ENCODE peak calls at places on chromosomes 11 and 22, in nine cellular contexts. X is AG10803, R is neural crest cell, U is GM10248, M is bronchial epithelial cell, T is colonic mucosa, L is AG09319, B is Calu3, Y is HL-60. E is an unnamed sample.

GRCh38 chr22:29002603-29003002 is 59.0 kb downstream of the C22orf31 start:
- DNase-seq in X (no peak), R (no peak), U (no peak), M (no peak), T (no peak), L (no peak), B (no peak), Y (no peak), E (no peak)

GRCh38 chr22:22207845-22208564 is 36.6 kb upstream of the VPREB1 start:
- DNase-seq in X (peak; percentile 49), R (peak; percentile 73), U (peak; percentile 84), M (peak; percentile 85), T (peak; percentile 61), L (peak; percentile 31), B (peak; percentile 88), Y (peak; percentile 89), E (peak; percentile 73)

GRCh38 chr22:23137905-23138520 is 3.8 kb downstream of the RSPH14 start:
- DNase-seq in X (no peak), R (no peak), U (peak; percentile 67), M (peak; percentile 43), T (no peak), L (no peak), B (no peak), Y (peak; percentile 88), E (peak; percentile 38)

GRCh38 chr11:92917927-92918326 is 51.5 kb upstream of the MTNR1B start:
- DNase-seq in X (no peak), R (no peak), U (no peak), M (peak; percentile 9), T (no peak), L (no peak), B (no peak), Y (no peak), E (no peak)

GRCh38 chr22:50271519-50271970 is 1.4 kb upstream of the MAPK11 start:
- DNase-seq in X (peak; percentile 54), R (peak; percentile 67), U (peak; percentile 86), M (no peak), T (peak; percentile 82), L (no peak), B (peak; percentile 79), Y (peak; percentile 31), E (peak; percentile 77)

GRCh38 chr11:84214557-84214956 is 928.4 kb upstream of the CCDC90B start:
- DNase-seq in X (no peak), R (no peak), U (no peak), M (no peak), T (no peak), L (no peak), B (no peak), Y (no peak), E (no peak)

GRCh38 chr11:94017446-94017845 is 3.7 kb upstream of the HEPHL1 start:
- DNase-seq in X (no peak), R (no peak), U (no peak), M (peak; percentile 95), T (no peak), L (no peak), B (no peak), Y (no peak), E (no peak)

GRCh38 chr11:126101241-126101929 is 38.7 kb upstream of the CDON start:
- DNase-seq in X (peak; percentile 24), R (no peak), U (no peak), M (no peak), T (no peak), L (no peak), B (no peak), Y (no peak), E (no peak)

GRCh38 chr11:56911312-56911711 is 77.4 kb upstream of the OR5AK2 start:
- DNase-seq in X (no peak), R (no peak), U (no peak), M (peak; percentile 84), T (no peak), L (no peak), B (peak; percentile 38), Y (no peak), E (no peak)

GRCh38 chr22:47053865-47054185 is 291.4 kb downstream of the TBC1D22A start:
- DNase-seq in X (peak; percentile 36), R (no peak), U (no peak), M (no peak), T (no peak), L (no peak), B (no peak), Y (no peak), E (peak; percentile 16)

GRCh38 chr22:22578702-22579424 is 19.8 kb upstream of the PRAME start:
- DNase-seq in X (peak; percentile 41), R (no peak), U (no peak), M (peak; percentile 17), T (no peak), L (no peak), B (peak; percentile 29), Y (no peak), E (no peak)

GRCh38 chr11:44338031-44338430 is 28.1 kb upstream of the ALX4 start:
- DNase-seq in X (no peak), R (no peak), U (no peak), M (no peak), T (no peak), L (no peak), B (no peak), Y (no peak), E (no peak)

GRCh38 chr11:64593156-64594105 is 2.4 kb downstream of the SLC22A12 start:
- DNase-seq in X (no peak), R (no peak), U (no peak), M (no peak), T (no peak), L (no peak), B (no peak), Y (no peak), E (peak; percentile 10)

DNA sequence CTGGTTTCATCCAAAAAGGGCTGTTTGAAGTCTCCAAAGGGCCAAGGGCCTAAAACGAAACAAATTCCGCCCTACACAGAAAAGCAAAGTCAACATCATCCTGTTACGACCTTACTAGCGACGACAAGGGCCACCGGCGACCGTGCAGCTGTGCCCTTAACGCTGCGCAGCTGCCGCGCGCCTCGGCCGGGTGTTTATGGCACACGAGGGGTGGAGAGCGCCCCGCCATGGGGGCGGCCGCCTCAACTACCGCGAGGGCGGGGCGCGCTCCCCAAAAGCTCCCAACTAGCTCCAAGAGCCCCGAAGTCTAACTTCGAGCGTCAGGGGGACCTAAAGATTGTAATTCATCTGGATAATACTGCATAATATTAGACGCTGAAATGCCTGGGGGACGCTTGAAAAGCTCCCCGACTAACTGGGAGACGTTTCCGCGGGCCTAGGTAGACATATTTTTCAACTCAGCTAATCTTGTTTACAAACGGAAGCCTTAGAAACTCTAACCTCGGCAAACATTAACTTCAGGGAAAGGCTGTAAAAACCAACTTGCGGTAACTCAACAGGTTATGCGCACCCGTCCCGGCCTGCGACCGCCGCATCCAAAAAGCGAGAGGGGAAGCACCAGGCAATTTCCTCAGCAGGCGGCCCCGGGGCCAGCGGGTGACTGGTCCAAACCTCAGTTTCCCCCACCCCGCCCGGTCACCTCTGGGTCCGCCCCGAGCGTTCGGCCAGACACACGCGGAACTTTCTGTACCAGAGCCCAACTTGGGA is 688 bp downstream of the TMEM123 start:
- DNase-seq in X (peak; percentile 38), R (peak; percentile 41), U (peak; percentile 75), M (peak; percentile 52), T (peak; percentile 85), L (no peak), B (peak; percentile 49), Y (peak; percentile 68), E (peak; percentile 78)
- TF ChIP-seq CTCF in X (peak; percentile 15), R (no peak), U (peak; percentile 29), M (peak; percentile 29), T (no peak), L (peak; percentile 17), B (no peak), Y (no peak), E (peak; percentile 24)

DNA sequence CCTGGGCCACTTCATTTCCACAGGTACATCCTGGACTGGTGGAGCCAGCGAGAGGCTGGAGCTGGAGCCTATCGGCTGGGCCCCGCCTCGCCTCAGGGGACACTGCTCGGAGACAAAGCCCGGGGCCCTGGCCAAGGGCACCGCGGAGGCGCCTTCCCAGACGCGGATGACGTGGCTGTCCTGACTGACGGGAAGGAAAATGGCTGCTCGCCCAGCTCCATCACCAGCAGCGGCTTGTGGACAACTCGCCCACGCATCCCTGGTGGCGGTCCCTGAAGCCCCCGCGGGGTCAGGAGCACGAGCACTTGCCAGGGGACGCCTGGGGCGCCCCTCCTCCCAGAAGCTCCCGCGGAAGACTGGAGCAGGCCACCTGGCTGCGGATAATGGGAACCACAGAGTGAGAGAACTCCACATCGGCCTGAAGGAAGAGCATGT is 49.6 kb downstream of the CECR2 start:
- DNase-seq in X (no peak), R (no peak), U (no peak), M (no peak), T (no peak), L (no peak), B (no peak), Y (no peak), E (no peak)
- TF ChIP-seq CTCF in X (no peak), R (no peak), U (no peak), M (no peak), T (no peak), L (no peak), B (no peak), Y (no peak), E (no peak)

GRCh38 chr22:30598986-30599385 is 7.3 kb upstream of the PES1 start:
- DNase-seq in X (no peak), R (no peak), U (no peak), M (no peak), T (no peak), L (no peak), B (no peak), Y (no peak), E (no peak)

GRCh38 chr22:30604723-30605122 is 2.3 kb upstream of the TCN2 start:
- DNase-seq in X (no peak), R (no peak), U (no peak), M (no peak), T (no peak), L (no peak), B (no peak), Y (no peak), E (no peak)

GRCh38 chr22:30600925-30601324 is 6.0 kb upstream of the TCN2 start:
- DNase-seq in X (no peak), R (no peak), U (no peak), M (no peak), T (no peak), L (no peak), B (no peak), Y (peak; percentile 8), E (no peak)

GRCh38 chr22:30601464-30601863 is 5.5 kb upstream of the TCN2 start:
- DNase-seq in X (no peak), R (no peak), U (no peak), M (no peak), T (no peak), L (no peak), B (no peak), Y (no peak), E (no peak)

GRCh38 chr22:30602049-30602448 is 4.9 kb upstream of the TCN2 start:
- DNase-seq in X (peak; percentile 29), R (no peak), U (no peak), M (peak; percentile 48), T (peak; percentile 32), L (no peak), B (peak; percentile 31), Y (peak; percentile 40), E (no peak)
- TF ChIP-seq CTCF in X (peak; percentile 43), R (peak; percentile 53), U (peak; percentile 36), M (peak; percentile 48), T (no peak), L (peak; percentile 21), B (peak; percentile 63), Y (no peak), E (peak; percentile 33)

DNA sequence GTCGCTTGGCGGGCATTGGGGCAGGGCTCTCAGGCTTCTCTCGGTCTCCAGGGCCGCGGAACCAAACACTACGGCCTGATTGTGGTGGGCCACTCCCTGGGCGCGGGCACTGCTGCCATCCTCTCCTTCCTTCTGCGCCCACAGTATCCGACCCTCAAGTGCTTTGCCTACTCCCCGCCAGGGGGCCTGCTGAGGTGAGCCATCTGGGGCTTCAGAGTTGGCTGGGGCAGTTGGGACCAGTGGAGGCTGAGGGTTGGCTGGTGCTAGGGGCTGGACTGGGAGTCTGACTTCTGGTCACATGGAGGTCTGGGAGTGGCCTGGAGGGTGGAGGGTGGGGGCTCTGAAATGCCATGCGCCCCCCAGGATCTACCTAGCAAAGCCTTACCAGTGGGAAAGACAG is 15.3 kb upstream of the MYRF start:
- DNase-seq in X (no peak), R (no peak), U (no peak), M (no peak), T (no peak), L (no peak), B (no peak), Y (peak; percentile 14), E (no peak)
- TF ChIP-seq CTCF in X (no peak), R (no peak), U (no peak), M (no peak), T (no peak), L (no peak), B (no peak), Y (no peak), E (no peak)

E was measured in right lobe of liver.